ENCODE peak calls at places on chromosomes 5 and 9, in eight cellular contexts. Z, S, Y, H, K, L, E and N are unnamed samples.

GRCh38 chr5:52895572-52896296 is 93.4 kb upstream of the ITGA2 start:
- DNase-seq in Z (no peak), S (no peak), Y (no peak), H (no peak), K (no peak), L (no peak), E (no peak), N (no peak)

GRCh38 chr5:89904442-89904841 is 505.1 kb downstream of the CETN3 start:
- DNase-seq in Z (no peak), S (no peak), Y (no peak), H (no peak), K (no peak), L (no peak), E (no peak), N (no peak)

GRCh38 chr5:149317281-149318048 is 27.8 kb upstream of the GRPEL2 start:
- DNase-seq in Z (peak; percentile 34), S (no peak), Y (peak; percentile 56), H (no peak), K (peak; percentile 61), L (no peak), E (no peak), N (peak; percentile 75)

GRCh38 chr9:126503333-126504085 is 110.2 kb upstream of the LMX1B start:
- DNase-seq in Z (no peak), S (no peak), Y (no peak), H (no peak), K (no peak), L (peak; percentile 9), E (no peak), N (no peak)

GRCh38 chr9:109411818-109412352 is 86.2 kb downstream of the PTPN3 start:
- DNase-seq in Z (no peak), S (no peak), Y (peak; percentile 54), H (no peak), K (no peak), L (no peak), E (no peak), N (peak; percentile 28)

GRCh38 chr5:4295663-4296339 is 700.2 kb downstream of the IRX1 start:
- DNase-seq in Z (no peak), S (no peak), Y (peak; percentile 51), H (no peak), K (no peak), L (no peak), E (no peak), N (no peak)

GRCh38 chr9:37540634-37541033 is 35.5 kb downstream of the FBXO10 start:
- DNase-seq in Z (peak; percentile 65), S (peak; percentile 79), Y (no peak), H (peak; percentile 47), K (no peak), L (peak; percentile 56), E (no peak), N (no peak)

GRCh38 chr9:116098476-116098875 is 55.1 kb upstream of the PAPPA start:
- DNase-seq in Z (no peak), S (no peak), Y (no peak), H (no peak), K (no peak), L (no peak), E (no peak), N (no peak)

GRCh38 chr5:65695162-65695755 is 26.6 kb downstream of the SGTB start:
- DNase-seq in Z (no peak), S (no peak), Y (no peak), H (no peak), K (no peak), L (no peak), E (no peak), N (no peak)

GRCh38 chr9:34197756-34198711 is 19.2 kb downstream of the UBAP1 start:
- DNase-seq in Z (peak; percentile 45), S (no peak), Y (no peak), H (no peak), K (no peak), L (no peak), E (no peak), N (no peak)

GRCh38 chr9:98773721-98774120 is 22.6 kb downstream of the ANKS6 start:
- DNase-seq in Z (no peak), S (no peak), Y (no peak), H (no peak), K (no peak), L (no peak), E (no peak), N (no peak)

GRCh38 chr9:98777618-98778017 is 18.7 kb downstream of the ANKS6 start:
- DNase-seq in Z (no peak), S (no peak), Y (no peak), H (no peak), K (no peak), L (no peak), E (no peak), N (no peak)

GRCh38 chr9:98775831-98776441 is 20.4 kb downstream of the ANKS6 start:
- DNase-seq in Z (no peak), S (no peak), Y (peak; percentile 86), H (no peak), K (peak; percentile 80), L (no peak), E (no peak), N (peak; percentile 73)

GRCh38 chr9:98772364-98773155 is 23.8 kb downstream of the ANKS6 start:
- DNase-seq in Z (no peak), S (no peak), Y (no peak), H (no peak), K (no peak), L (no peak), E (no peak), N (no peak)

DNA sequence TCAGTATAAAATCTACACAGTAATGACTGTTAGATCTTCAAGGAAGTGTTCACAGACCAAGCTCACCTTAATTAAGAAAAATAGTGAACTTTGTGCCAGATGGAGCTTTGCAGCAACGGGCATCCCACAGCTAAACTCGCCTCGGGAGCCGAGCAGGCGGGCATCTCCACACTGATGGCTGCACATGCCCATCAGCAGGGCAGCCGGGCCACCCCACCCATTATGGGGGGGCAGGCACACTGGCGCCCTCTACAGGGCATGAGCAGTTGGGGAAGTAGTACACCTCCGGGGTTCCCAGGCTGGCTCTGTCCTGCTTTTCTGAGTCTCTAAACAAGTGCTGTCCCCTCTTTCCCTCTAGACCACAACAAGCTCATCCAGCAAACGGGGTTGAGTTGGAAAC is 21.6 kb downstream of the ANKS6 start:
- DNase-seq in Z (no peak), S (no peak), Y (no peak), H (no peak), K (peak; percentile 76), L (no peak), E (no peak), N (peak; percentile 51)
- TF ChIP-seq CTCF in Z (no peak), S (no peak), Y (peak; percentile 42), H (peak; percentile 56), K (peak; percentile 82), L (no peak), E (peak; percentile 19), N (peak; percentile 66)

GRCh38 chr9:4508907-4509589 is 18.8 kb downstream of the SLC1A1 start:
- DNase-seq in Z (no peak), S (no peak), Y (no peak), H (no peak), K (no peak), L (no peak), E (no peak), N (no peak)
- H3K27ac ChIP-seq in Z (no peak overlapping the region), S (peak overlapping the region; percentile 15), Y (peak overlapping the region; percentile 87), H (no peak overlapping the region), K (no peak overlapping the region), L (no peak overlapping the region), E (no peak overlapping the region), N (no peak overlapping the region)

GRCh38 chr9:19812194-19812593 is 23.4 kb upstream of the SLC24A2 start:
- DNase-seq in Z (no peak), S (no peak), Y (no peak), H (no peak), K (no peak), L (no peak), E (no peak), N (no peak)

GRCh38 chr9:19804431-19804830 is 15.6 kb upstream of the SLC24A2 start:
- DNase-seq in Z (no peak), S (no peak), Y (no peak), H (no peak), K (no peak), L (no peak), E (no peak), N (no peak)

GRCh38 chr9:19807182-19807892 is 18.5 kb upstream of the SLC24A2 start:
- DNase-seq in Z (no peak), S (no peak), Y (no peak), H (no peak), K (no peak), L (no peak), E (no peak), N (no peak)

GRCh38 chr9:19809422-19810269 is 20.8 kb upstream of the SLC24A2 start:
- DNase-seq in Z (no peak), S (no peak), Y (no peak), H (no peak), K (no peak), L (no peak), E (no peak), N (no peak)
- TF ChIP-seq CTCF in Z (no peak), S (no peak), Y (no peak), H (no peak), K (no peak), L (no peak), E (no peak), N (no peak)

GRCh38 chr5:87787640-87788039 is 374.9 kb upstream of the CCNH start:
- DNase-seq in Z (no peak), S (no peak), Y (no peak), H (no peak), K (no peak), L (no peak), E (no peak), N (no peak)
- H3K27ac ChIP-seq in Z (no peak overlapping the region), S (no peak overlapping the region), Y (no peak overlapping the region), H (no peak overlapping the region), K (no peak overlapping the region), L (no peak overlapping the region), E (no peak overlapping the region), N (no peak overlapping the region)

GRCh38 chr5:172770675-172771438 is at the start of gene DUSP1:
- DNase-seq in Z (peak; percentile 100), S (peak; percentile 100), Y (peak; percentile 100), H (peak; percentile 100), K (peak; percentile 98), L (peak; percentile 100), E (peak; percentile 99), N (peak; percentile 100)
- TF ChIP-seq CTCF in Z (peak; percentile 14), S (peak; percentile 30), Y (peak; percentile 38), H (peak; percentile 42), K (peak; percentile 72), L (peak; percentile 57), E (peak; percentile 59), N (no peak)